ENCODE peak calls at places on chromosomes 2 and 18, in six cellular contexts. Y is GM23248, T is thoracic aorta, B is trophoblast cell, N is astrocyte, W is uterus. F is an unnamed sample. For H3K4me1, the result is how much of the 10 kb centered on the place peaks cover.

GRCh38 chr2:24201496-24201895 is 26.6 kb downstream of the FAM228A start:
- DNase-seq in Y (peak), T (no peak), N (no peak), B (no peak), W (no peak), F (no peak)

GRCh38 chr2:63878486-63878885 is 36.8 kb downstream of the UGP2 start:
- DNase-seq in W (no peak), T (no peak), Y (no peak), B (no peak), N (no peak), F (no peak)

GRCh38 chr2:215777481-215778044 is 235.8 kb downstream of the MREG start:
- DNase-seq in W (peak), T (no peak), N (no peak), Y (no peak), B (no peak), F (no peak)

GRCh38 chr2:111985514-111985913 is 69.6 kb upstream of the TMEM87B start:
- DNase-seq in B (no peak), T (no peak), W (no peak), Y (no peak), N (no peak), F (no peak)

GRCh38 chr2:30422437-30422805 is 24.6 kb upstream of the LCLAT1 start:
- DNase-seq in B (no peak), T (peak), Y (peak), W (no peak), N (no peak), F (no peak)

GRCh38 chr2:28704621-28705020 is 47.0 kb upstream of the PPP1CB start:
- DNase-seq in W (no peak), Y (no peak), T (no peak), B (no peak), N (no peak), F (no peak)

GRCh38 chr18:9951022-9951859 is 37.4 kb downstream of the VAPA start:
- DNase-seq in B (peak), T (no peak), N (peak), W (no peak), Y (peak), F (no peak)

GRCh38 chr2:236674238-236674637 is 104.6 kb downstream of the ACKR3 start:
- DNase-seq in T (no peak), Y (no peak), B (no peak), W (no peak), N (no peak), F (no peak)

GRCh38 chr2:86062043-86062442 is 43.6 kb downstream of the POLR1A start:
- DNase-seq in W (no peak), Y (peak), T (no peak), N (peak), B (peak), F (no peak)

GRCh38 chr2:106191511-106192016 is 2.5 kb downstream of the UXS1 start:
- DNase-seq in W (no peak), N (no peak), B (peak), Y (no peak), T (no peak), F (no peak)

GRCh38 chr2:191656389-191656788 is 21.5 kb upstream of the NABP1 start:
- DNase-seq in W (no peak), B (peak), T (no peak), Y (peak), N (peak), F (no peak)

GRCh38 chr18:75455249-75456183 is 28.0 kb upstream of the SMIM21 start:
- DNase-seq in T (no peak), W (no peak), N (peak), Y (peak), B (no peak), F (no peak)

GRCh38 chr2:181746844-181747243 is 66.5 kb upstream of the NEUROD1 start:
- DNase-seq in W (no peak), Y (peak), N (no peak), B (peak), T (no peak), F (no peak)

GRCh38 chr2:199309973-199310372 is 147.8 kb downstream of the SATB2 start:
- DNase-seq in T (no peak), Y (no peak), N (no peak), B (no peak), W (no peak), F (no peak)

GRCh38 chr2:106869512-106870276 is 16.3 kb downstream of the ST6GAL2 start:
- DNase-seq in N (no peak), Y (no peak), T (no peak), B (no peak), W (no peak), F (no peak)

GRCh38 chr2:237615631-237616249 is 11.6 kb upstream of the LRRFIP1 start:
- DNase-seq in W (no peak), Y (no peak), B (no peak), T (no peak), N (no peak), F (no peak)

GRCh38 chr18:48645427-48646002 is 106.7 kb downstream of the CTIF start:
- DNase-seq in W (peak), N (no peak), Y (no peak), T (no peak), B (no peak), F (no peak)

GRCh38 chr2:169031202-169031601 is at the start of gene ABCB11:
- DNase-seq in B (no peak), Y (no peak), N (no peak), W (no peak), T (no peak), F (no peak)

GRCh38 chr2:95384854-95385569 is 17.5 kb upstream of the FAHD2A start:
- DNase-seq in B (no peak), T (no peak), W (no peak), N (no peak), Y (peak), F (peak)

GRCh38 chr2:95385570-95385984 is 16.9 kb upstream of the FAHD2A start:
- DNase-seq in W (no peak), T (no peak), B (no peak), N (no peak), Y (no peak), F (no peak)

GRCh38 chr2:95388091-95388692 is 14.3 kb upstream of the FAHD2A start:
- DNase-seq in T (no peak), N (no peak), B (no peak), W (no peak), Y (no peak), F (no peak)

GRCh38 chr2:95387358-95387757 is 15.2 kb upstream of the FAHD2A start:
- DNase-seq in Y (no peak), N (no peak), B (no peak), T (no peak), W (no peak), F (no peak)

DNA sequence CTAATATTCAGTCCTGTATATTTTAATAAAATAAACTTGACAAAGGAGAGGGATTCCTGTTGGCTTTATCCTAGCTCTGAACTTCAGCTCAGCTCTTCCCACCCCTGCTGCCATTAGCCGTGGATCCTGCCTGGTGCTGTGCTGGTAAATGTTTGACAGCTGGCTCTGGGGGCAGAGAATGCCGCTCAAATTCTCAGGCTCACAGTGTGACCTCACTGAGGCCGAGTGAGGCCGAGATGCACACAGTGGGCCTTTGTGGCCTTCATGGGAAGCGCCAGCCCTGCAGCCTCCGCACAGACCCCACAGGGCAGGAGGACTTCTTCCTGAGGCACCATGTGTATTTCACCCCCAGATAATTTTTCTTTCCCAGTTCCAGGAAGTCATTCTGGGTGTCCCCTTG is 16.5 kb upstream of the FAHD2A start:
- DNase-seq in Y (no peak), B (no peak), T (no peak), W (no peak), N (no peak), F (no peak)
- H3K4me1 ChIP-seq in Y (under half), B (under half), T (under half), W (under half), N (under half), F (under half)

GRCh38 chr18:55546873-55547704 is 40.9 kb downstream of the TCF4 start:
- DNase-seq in Y (peak), N (peak), B (no peak), T (no peak), W (peak), F (no peak)
- H3K4me3 ChIP-seq in Y (peak), N (peak), B (no peak), T (peak), W (no peak), F (no peak)

DNA sequence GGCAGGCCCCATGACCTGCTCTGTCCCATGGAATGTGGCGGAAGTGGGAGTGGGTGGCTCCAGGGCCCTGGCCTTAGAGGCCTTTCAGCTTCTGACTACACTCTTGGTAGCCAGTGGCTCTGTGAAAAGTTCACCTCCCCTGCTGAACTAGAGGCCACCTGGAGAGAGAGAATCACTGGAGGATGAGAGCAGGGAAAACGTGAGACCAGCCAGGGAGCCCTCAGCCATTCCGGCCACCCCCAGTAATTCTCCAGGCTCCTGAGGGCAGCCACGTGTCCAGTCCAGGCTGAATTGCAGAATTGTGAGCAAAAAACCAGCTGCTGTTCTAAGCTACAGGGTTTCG is 10.5 kb downstream of the COLEC12 start:
- DNase-seq in B (peak), T (no peak), Y (no peak), N (no peak), W (no peak), F (no peak)
- H3K4me1 ChIP-seq in B (under half), T (under half), Y (under half), N (under half), W (under half), F (under half)

DNA sequence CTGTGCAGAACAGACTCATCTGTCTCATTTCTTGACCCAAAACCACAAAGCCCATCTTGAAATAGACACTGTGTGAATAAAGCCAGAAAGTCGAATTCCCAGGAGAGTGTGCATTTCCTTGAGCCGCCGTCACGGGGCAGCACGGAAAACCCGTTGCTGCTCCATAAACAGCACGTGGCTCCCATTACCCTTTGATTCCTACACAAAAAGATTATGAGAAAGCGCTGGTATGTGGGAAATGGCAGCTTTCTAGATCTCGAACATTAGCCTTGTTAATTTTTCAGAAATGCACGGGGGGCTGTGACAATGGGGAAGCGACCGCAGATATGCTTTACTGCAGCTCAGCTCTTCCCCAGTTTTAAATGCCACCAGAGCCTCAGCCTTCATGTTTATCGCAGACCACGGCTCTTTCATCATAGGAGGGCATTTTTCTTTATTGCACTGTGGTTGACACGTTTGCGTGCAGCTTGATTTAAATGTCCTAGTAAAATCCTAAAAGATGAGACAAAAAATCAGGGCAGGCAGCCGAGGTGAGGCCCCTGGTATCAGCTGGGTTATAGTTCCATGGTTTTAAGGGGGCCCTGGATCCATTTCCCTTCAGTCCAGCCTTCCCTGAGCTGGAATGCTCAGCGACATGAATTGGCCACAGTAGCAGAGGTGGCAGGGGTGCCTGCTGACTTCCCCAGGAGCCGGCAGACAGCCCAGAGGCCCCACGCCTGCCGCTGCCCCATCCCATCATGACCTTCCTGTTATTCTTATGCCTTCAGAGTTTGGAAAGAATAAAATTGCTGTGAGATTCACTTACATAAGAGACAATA is 249.3 kb downstream of the NDUFA10 start:
- DNase-seq in N (no peak), T (no peak), W (no peak), Y (peak), B (no peak), F (no peak)
- H3K4me3 ChIP-seq in N (no peak), T (no peak), W (no peak), Y (no peak), B (no peak), F (no peak)

GRCh38 chr2:217935901-217936684 is 66.7 kb downstream of the TNS1 start:
- DNase-seq in T (no peak), Y (peak), B (no peak), N (peak), W (no peak), F (no peak)

GRCh38 chr2:217935245-217935879 is 67.4 kb downstream of the TNS1 start:
- DNase-seq in B (no peak), W (peak), T (no peak), Y (peak), N (peak), F (no peak)

GRCh38 chr2:217932661-217933325 is 70.0 kb downstream of the TNS1 start:
- DNase-seq in W (no peak), N (peak), B (no peak), T (no peak), Y (peak), F (no peak)

GRCh38 chr2:217933326-217933993 is 69.3 kb downstream of the TNS1 start:
- DNase-seq in B (no peak), W (no peak), N (no peak), T (no peak), Y (no peak), F (no peak)

DNA sequence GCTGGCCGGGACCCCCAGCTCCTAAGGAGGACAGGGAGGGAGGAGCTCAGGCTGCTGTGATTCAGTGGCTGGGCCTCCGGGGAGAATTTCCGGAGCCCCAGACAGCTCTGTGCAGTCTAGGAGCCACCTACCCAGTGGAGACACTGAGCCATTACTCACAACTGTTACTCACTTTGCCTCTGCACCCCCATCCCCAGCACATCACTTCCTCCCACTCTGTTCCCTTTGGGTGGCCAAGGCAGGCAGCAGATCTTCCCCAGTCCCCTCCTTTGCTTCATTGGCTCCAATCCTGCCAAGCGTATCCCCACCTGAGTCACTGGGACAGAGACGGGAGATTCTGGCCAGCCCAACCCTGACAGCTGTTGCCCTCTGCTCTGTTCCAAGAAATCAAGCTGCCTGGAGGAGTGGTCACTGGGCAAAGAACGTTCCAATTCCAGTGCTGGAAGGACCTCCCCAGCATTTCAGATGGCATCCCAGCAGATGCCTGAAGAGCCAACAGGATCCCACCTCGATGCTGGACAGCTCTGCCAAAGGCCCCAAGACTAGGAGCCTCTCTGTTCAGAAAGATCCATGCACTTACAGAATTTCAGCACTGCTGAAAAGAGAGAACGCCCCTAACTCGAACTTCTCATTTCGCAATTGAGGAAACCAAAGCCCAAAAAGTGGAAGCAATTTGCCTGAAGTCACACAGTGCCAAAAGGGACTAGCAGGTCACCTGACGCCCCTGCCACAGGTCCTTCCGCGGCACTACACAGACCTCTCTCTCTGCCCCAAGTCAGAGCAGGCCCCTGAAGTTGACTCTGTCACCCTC is 68.3 kb downstream of the TNS1 start:
- DNase-seq in B (peak), Y (peak), W (peak), N (peak), T (no peak), F (peak)
- H3K4me1 ChIP-seq in B (under half), Y (half or more), W (under half), N (half or more), T (half or more), F (half or more)

GRCh38 chr2:185862657-185863398 is 124.2 kb downstream of the FSIP2 start:
- DNase-seq in B (no peak), N (no peak), Y (no peak), T (no peak), W (no peak), F (no peak)
- H3K4me3 ChIP-seq in B (no peak), N (no peak), Y (no peak), T (no peak), W (no peak), F (no peak)

DNA sequence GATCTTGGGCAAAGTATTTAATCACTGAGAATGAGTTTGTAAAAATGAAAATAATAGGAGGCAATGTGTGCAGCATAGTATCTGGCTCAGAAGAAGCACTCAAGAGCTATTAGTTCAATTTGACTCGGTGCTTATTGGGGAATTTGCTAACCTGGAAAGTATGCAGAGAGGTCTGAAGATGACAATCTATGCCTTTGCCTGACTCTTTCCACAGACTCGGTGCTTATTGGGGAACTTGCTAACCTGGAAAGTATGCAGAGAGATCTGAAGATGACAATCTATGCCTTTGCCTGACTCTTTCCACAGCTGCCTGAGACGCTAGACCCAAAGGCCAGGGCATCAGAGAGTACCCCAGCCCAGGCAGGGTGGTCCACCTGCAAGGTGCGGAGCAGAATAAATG is 12.2 kb upstream of the SH3BP4 start:
- DNase-seq in N (no peak), T (no peak), W (no peak), Y (peak), B (peak), F (no peak)
- H3K4me1 ChIP-seq in N (under half), T (under half), W (under half), Y (under half), B (under half), F (under half)

GRCh38 chr2:47065771-47066380 is 89.2 kb downstream of the STPG4 start:
- DNase-seq in T (no peak), W (no peak), Y (peak), N (peak), B (peak), F (no peak)
- H3K4me3 ChIP-seq in T (no peak), W (no peak), Y (no peak), N (no peak), B (no peak), F (no peak)

DNA sequence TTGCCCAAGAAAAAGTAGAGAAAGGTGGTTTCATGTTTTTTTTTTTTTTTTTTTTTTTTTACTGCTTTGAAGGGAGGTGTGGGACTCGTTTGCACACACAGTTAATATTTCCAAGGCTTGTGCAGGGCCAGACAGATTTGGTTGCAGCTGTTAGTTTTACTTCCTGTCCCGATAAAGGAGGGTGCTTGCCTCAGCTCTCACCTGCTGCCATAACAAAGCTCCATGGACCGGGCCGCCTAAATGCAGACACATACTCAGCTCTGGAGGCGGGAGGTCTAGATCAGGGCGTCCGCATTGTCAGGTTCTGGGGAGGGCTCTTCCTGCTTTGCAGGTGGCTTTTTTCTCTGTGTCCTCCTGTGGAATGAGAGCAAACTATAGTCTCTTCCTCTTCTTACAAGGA is 69.9 kb downstream of the ODC1 start:
- DNase-seq in B (no peak), T (no peak), N (no peak), W (no peak), Y (no peak), F (no peak)
- H3K4me1 ChIP-seq in B (under half), T (under half), N (under half), W (under half), Y (under half), F (under half)

DNA sequence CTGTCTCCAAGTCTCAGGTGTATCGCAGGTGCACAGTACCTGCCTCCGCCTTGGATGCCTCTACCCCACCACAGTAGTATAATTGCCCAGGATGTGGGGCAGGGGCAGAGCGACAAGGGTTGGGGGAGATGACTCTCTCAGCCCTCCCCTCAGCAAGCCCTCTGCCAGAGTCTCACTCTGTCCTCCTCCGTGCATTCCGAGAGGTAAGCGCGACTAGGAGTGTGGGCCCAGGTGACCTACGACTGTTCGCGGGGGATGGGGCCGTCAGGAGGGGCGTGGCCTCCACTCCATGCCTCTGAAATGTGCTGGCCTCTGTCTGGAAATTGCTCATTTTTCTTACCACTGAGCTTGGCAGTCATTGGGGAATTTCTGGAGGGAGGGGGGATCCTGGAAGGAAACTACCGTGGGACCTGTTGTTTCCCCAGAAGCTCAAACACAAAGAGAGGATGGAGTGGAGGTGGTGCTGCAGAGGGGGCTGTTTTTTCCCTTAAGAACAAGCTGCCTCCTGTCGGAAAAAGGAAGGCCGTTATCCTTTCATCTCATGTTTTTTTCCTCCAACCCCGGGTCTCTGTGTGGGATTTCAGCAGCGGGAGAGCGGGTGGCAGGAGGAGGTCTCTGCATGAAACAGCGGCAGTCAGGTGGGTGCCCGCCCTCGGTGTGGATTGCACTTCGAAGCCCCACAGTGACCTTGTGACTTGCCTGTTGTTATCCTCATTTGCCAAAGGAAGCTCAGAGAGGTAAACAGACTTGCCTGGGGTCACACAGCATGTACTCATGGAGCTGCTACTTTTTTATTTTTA is 13.0 kb upstream of the RALB start:
- DNase-seq in Y (peak), N (peak), T (peak), W (peak), B (peak), F (no peak)
- H3K4me3 ChIP-seq in Y (peak), N (peak), T (peak), W (no peak), B (no peak), F (no peak)

F was measured in tibial nerve.